ENCODE peak calls at places on chromosomes 3 and 15, in five cellular contexts. P is OCI-LY7, H is transverse colon, D is lower lobe of right lung, S is uterus. W is an unnamed sample.
A peak's percentile ranks its signal among the peaks of the same experiment; 100 is the strongest.

GRCh38 chr3:27219127-27219860 is 149.9 kb downstream of the NEK10 start:
- DNase-seq in P (no peak), H (peak; percentile 31), D (no peak), S (no peak), W (no peak)

GRCh38 chr3:46897829-46898320 is 20.4 kb downstream of the PTH1R start:
- DNase-seq in P (no peak), H (no peak), D (peak; percentile 41), S (no peak), W (no peak)

GRCh38 chr3:15241341-15241740 is 35.3 kb downstream of the CAPN7 start:
- DNase-seq in P (peak; percentile 65), H (no peak), D (no peak), S (peak; percentile 63), W (peak; percentile 34)

GRCh38 chr15:60444289-60444912 is 34.5 kb downstream of the ICE2 start:
- DNase-seq in P (no peak), H (no peak), D (no peak), S (no peak), W (no peak)

GRCh38 chr15:93037341-93038063 is 51.5 kb downstream of the RGMA start:
- DNase-seq in P (no peak), H (no peak), D (peak; percentile 78), S (no peak), W (peak; percentile 54)

GRCh38 chr15:44545934-44546802 is 9.2 kb downstream of the EIF3J start:
- DNase-seq in P (peak; percentile 35), H (no peak), D (no peak), S (no peak), W (peak; percentile 69)

GRCh38 chr3:4772171-4772804 is 206.9 kb upstream of the BHLHE40 start:
- DNase-seq in P (no peak), H (peak; percentile 85), D (peak; percentile 61), S (peak; percentile 94), W (no peak)

GRCh38 chr3:99859855-99860254 is 42.2 kb downstream of the CMSS1 start:
- DNase-seq in P (no peak), H (no peak), D (no peak), S (no peak), W (no peak)

GRCh38 chr3:192653862-192654261 is 73.5 kb downstream of the FGF12 start:
- DNase-seq in P (no peak), H (no peak), D (no peak), S (no peak), W (no peak)

GRCh38 chr3:4972652-4973643 is 6.3 kb upstream of the BHLHE40 start:
- DNase-seq in P (no peak), H (no peak), D (no peak), S (no peak), W (no peak)

GRCh38 chr3:31275583-31275982 is 257.1 kb upstream of the STT3B start:
- DNase-seq in P (no peak), H (no peak), D (no peak), S (no peak), W (no peak)

GRCh38 chr15:31455499-31455898 is 128.9 kb downstream of the KLF13 start:
- DNase-seq in P (no peak), H (no peak), D (no peak), S (no peak), W (no peak)
- TF ChIP-seq CTCF in P (peak; percentile 58), H (no peak), D (no peak), S (no peak), W (peak; percentile 32)

GRCh38 chr3:141863497-141863896 is 12.9 kb upstream of the ATP1B3 start:
- DNase-seq in P (no peak), H (no peak), D (no peak), S (no peak), W (no peak)
- H3K4me3 ChIP-seq in P (no peak overlapping the region), H (no peak overlapping the region), D (no peak overlapping the region), S (no peak overlapping the region), W (no peak overlapping the region)

GRCh38 chr3:123338620-123339061 is 110.2 kb downstream of the ADCY5 start:
- DNase-seq in P (no peak), H (no peak), D (no peak), S (no peak), W (no peak)

GRCh38 chr3:123341871-123342630 is 106.8 kb downstream of the ADCY5 start:
- DNase-seq in P (no peak), H (no peak), D (no peak), S (no peak), W (no peak)

GRCh38 chr3:123338021-123338619 is 110.8 kb downstream of the ADCY5 start:
- DNase-seq in P (no peak), H (no peak), D (no peak), S (no peak), W (no peak)

GRCh38 chr3:123337226-123337625 is 111.7 kb downstream of the ADCY5 start:
- DNase-seq in P (no peak), H (no peak), D (no peak), S (no peak), W (no peak)

GRCh38 chr3:123339302-123339701 is 109.6 kb downstream of the ADCY5 start:
- DNase-seq in P (no peak), H (no peak), D (no peak), S (no peak), W (no peak)
- H3K4me1 ChIP-seq in P (no peaks in the 10 kb centered on the region), H (no peaks in the 10 kb centered on the region), D (no peaks in the 10 kb centered on the region), S (no peaks in the 10 kb centered on the region), W (no peaks in the 10 kb centered on the region)

GRCh38 chr3:57464801-57465200 is 79.3 kb downstream of the DNAH12 start:
- DNase-seq in P (peak; percentile 5), H (no peak), D (no peak), S (no peak), W (no peak)
- TF ChIP-seq CTCF in P (peak; percentile 40), H (no peak), D (no peak), S (no peak), W (peak; percentile 1)